ENCODE peak calls at places on chromosomes 11 and 22, in six cellular contexts. Z, G, A, M, X and U are unnamed samples.

GRCh38 chr11:119314748-119315138 is 2.2 kb downstream of the MCAM start:
- DNase-seq in X (no peak), Z (no peak), A (no peak), G (no peak), M (no peak), U (peak; percentile 20)

GRCh38 chr11:12418019-12418611 is 40.7 kb downstream of the PARVA start:
- DNase-seq in M (no peak), G (no peak), X (no peak), A (no peak), Z (no peak), U (no peak)

GRCh38 chr22:45073064-45073463 is 63.3 kb upstream of the PHF21B start:
- DNase-seq in Z (no peak), M (no peak), G (no peak), X (no peak), A (no peak), U (peak; percentile 58)

GRCh38 chr11:102497061-102497460 is 33.5 kb downstream of the MMP7 start:
- DNase-seq in M (no peak), G (no peak), A (no peak), X (no peak), Z (no peak), U (no peak)

GRCh38 chr22:46110215-46110614 is 40.1 kb upstream of the PPARA start:
- DNase-seq in G (peak; percentile 58), X (no peak), Z (no peak), A (no peak), M (no peak), U (no peak)

GRCh38 chr11:47415949-47416472 is 7.6 kb downstream of the SLC39A13 start:
- DNase-seq in A (peak; percentile 18), Z (peak; percentile 49), G (no peak), X (no peak), M (no peak), U (no peak)

GRCh38 chr22:39244073-39244495 is 698 bp downstream of the PDGFB start:
- DNase-seq in Z (no peak), M (no peak), G (peak; percentile 51), X (no peak), A (no peak), U (no peak)

GRCh38 chr11:128026596-128026995 is 560.8 kb downstream of the ETS1 start:
- DNase-seq in X (no peak), Z (no peak), G (no peak), M (no peak), A (peak; percentile 46), U (no peak)

GRCh38 chr11:102879801-102880200 is 5.0 kb upstream of the MMP12 start:
- DNase-seq in X (no peak), A (no peak), M (no peak), G (no peak), Z (no peak), U (no peak)

GRCh38 chr11:79336740-79337517 is 103.9 kb downstream of the TENM4 start:
- DNase-seq in A (no peak), X (no peak), Z (no peak), G (no peak), M (no peak), U (no peak)

GRCh38 chr11:95266751-95267374 is 35.9 kb upstream of the SESN3 start:
- DNase-seq in G (no peak), Z (no peak), M (no peak), X (no peak), A (no peak), U (no peak)

GRCh38 chr11:86577663-86578636 is 94.5 kb downstream of the ME3 start:
- DNase-seq in A (peak; percentile 65), M (no peak), G (no peak), X (peak; percentile 81), Z (peak; percentile 58), U (no peak)

GRCh38 chr11:77517753-77518152 is 43.9 kb upstream of the PAK1 start:
- DNase-seq in Z (no peak), M (no peak), A (no peak), G (no peak), X (no peak), U (no peak)

GRCh38 chr22:27192135-27192900 is 534.9 kb downstream of the MIAT start:
- DNase-seq in Z (no peak), G (no peak), M (no peak), A (no peak), X (no peak), U (no peak)

GRCh38 chr11:41281131-41281742 is 178.2 kb downstream of the LRRC4C start:
- DNase-seq in Z (no peak), M (no peak), A (no peak), G (no peak), X (no peak), U (no peak)

GRCh38 chr11:128552783-128553661 is 34.3 kb downstream of the ETS1 start:
- DNase-seq in X (no peak), G (no peak), A (no peak), M (peak; percentile 95), Z (no peak), U (no peak)

GRCh38 chr11:46075168-46075567 is 46.1 kb downstream of the PHF21A start:
- DNase-seq in Z (no peak), A (peak; percentile 46), M (no peak), X (no peak), G (peak; percentile 48), U (no peak)

GRCh38 chr22:41289681-41290080 is 3.7 kb upstream of the RANGAP1 start:
- DNase-seq in G (no peak), X (no peak), Z (no peak), A (no peak), M (no peak), U (no peak)

GRCh38 chr11:110376711-110377324 is 52.9 kb upstream of the FDX1 start:
- DNase-seq in A (peak; percentile 46), G (peak; percentile 55), M (peak; percentile 36), X (peak; percentile 91), Z (peak; percentile 85), U (peak; percentile 67)

GRCh38 chr11:134125507-134125906 is 56.6 kb downstream of the JAM3 start:
- DNase-seq in G (no peak), Z (no peak), M (no peak), X (no peak), A (no peak), U (no peak)

DNA sequence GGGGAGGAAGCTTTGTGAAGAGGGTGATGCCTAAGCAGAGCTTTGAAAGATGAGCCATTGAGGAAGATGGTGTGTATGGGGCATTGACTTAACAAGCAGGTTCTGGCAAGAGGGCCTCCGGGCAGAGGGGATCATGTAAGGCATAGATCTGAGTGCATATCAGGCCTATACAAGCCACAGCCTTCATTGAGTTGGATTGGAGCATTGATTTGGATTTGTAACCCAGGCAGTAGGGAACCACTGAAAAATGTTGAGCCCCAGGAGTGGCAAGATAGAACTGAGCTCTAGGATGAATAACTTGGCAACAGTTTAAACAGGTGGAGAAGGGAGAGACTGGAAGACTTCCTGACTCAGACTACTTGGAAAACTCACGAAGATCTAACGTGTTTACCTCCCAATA is 21.4 kb downstream of the PANX1 start:
- DNase-seq in Z (no peak), X (no peak), M (no peak), G (no peak), A (no peak), U (no peak)
- H3K4me1 ChIP-seq in Z (peaks cover 43% of the 10 kb centered on the region), X (peaks cover 88% of the 10 kb centered on the region), M (peaks cover 16% of the 10 kb centered on the region), G (peaks cover 14% of the 10 kb centered on the region), A (peaks cover 67% of the 10 kb centered on the region), U (peaks cover 40% of the 10 kb centered on the region)

GRCh38 chr22:42528591-42529307 is 9.2 kb upstream of the RRP7A start:
- DNase-seq in M (no peak), G (no peak), Z (no peak), A (no peak), X (no peak), U (peak; percentile 70)
- TF ChIP-seq SIN3A in M (no peak), G (no peak), Z (no peak), A (no peak), X (no peak), U (no peak)

GRCh38 chr11:114075343-114075610 is 15.8 kb downstream of the ZBTB16 start:
- DNase-seq in G (no peak), Z (no peak), A (no peak), X (no peak), M (no peak), U (no peak)

GRCh38 chr11:114077482-114078305 is 18.2 kb downstream of the ZBTB16 start:
- DNase-seq in A (no peak), X (no peak), M (no peak), G (no peak), Z (no peak), U (no peak)

GRCh38 chr11:114074546-114075342 is 15.2 kb downstream of the ZBTB16 start:
- DNase-seq in Z (no peak), G (no peak), M (no peak), X (no peak), A (no peak), U (no peak)

GRCh38 chr11:114076974-114077373 is 17.5 kb downstream of the ZBTB16 start:
- DNase-seq in G (no peak), A (no peak), X (no peak), M (no peak), Z (no peak), U (peak; percentile 72)

DNA sequence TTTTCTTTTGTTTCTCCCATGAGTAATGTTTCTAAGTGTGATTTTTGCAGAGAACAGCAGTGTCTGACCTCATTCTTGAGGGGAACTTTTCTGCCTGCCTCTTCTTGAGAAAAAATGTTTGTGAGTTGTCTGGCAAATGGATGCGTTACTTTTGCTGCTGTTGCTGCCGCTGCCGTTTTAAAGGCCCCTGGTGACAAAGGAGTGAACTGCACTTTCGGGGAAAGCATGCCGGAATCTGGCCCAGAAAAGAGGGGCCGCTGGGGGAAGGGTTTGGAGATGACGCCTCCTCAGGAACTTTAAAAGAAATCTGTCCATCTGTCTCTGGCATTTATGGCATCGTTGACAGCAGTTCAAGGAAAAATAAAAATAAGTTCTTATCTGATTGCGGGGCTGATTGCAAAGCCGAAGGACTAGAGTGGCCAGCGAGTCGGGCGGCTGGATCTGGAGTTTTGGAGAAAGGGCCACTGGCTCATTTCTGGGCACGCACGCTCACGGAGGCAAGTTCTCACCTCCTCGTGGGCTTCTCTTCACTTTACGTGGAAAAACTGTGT is 16.5 kb downstream of the ZBTB16 start:
- DNase-seq in A (no peak), G (peak; percentile 61), Z (peak; percentile 6), M (no peak), X (peak; percentile 15), U (peak; percentile 72)
- H3K4me1 ChIP-seq in A (no peaks in the 10 kb centered on the region), G (no peaks in the 10 kb centered on the region), Z (no peaks in the 10 kb centered on the region), M (no peaks in the 10 kb centered on the region), X (peaks cover 43% of the 10 kb centered on the region), U (peaks cover 24% of the 10 kb centered on the region)

GRCh38 chr22:33867118-33867863 is 53.0 kb downstream of the LARGE1 start:
- DNase-seq in A (no peak), Z (no peak), M (no peak), X (peak; percentile 48), G (no peak), U (no peak)

GRCh38 chr22:33866521-33866920 is 53.8 kb downstream of the LARGE1 start:
- DNase-seq in G (no peak), X (no peak), M (no peak), Z (no peak), A (no peak), U (no peak)

GRCh38 chr22:33865996-33866395 is 54.3 kb downstream of the LARGE1 start:
- DNase-seq in A (no peak), Z (no peak), M (no peak), X (no peak), G (no peak), U (no peak)

GRCh38 chr22:33864723-33865130 is 55.5 kb downstream of the LARGE1 start:
- DNase-seq in G (no peak), A (no peak), X (peak; percentile 63), M (no peak), Z (no peak), U (no peak)

DNA sequence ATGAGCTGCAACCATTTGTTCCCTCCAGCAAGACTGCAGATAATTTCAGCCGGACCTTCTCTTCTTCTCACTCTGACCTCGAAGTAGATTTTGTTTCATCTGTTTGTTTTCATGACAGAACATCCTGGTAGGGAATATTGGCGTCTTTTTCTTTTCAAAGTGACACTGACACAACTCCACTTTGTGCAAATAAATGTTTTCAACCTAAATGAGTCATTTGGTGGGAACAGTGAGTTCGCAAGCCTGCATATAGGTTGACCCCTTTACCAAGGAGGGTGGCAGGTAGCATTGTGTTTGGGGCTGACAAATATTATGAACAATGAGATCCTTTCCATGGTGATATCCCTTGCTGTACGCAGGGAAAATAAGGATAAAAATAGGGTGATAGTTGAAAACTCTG is 55.0 kb downstream of the LARGE1 start:
- DNase-seq in A (no peak), Z (no peak), X (peak; percentile 61), M (no peak), G (no peak), U (no peak)
- TF ChIP-seq SIN3A in A (no peak), Z (no peak), X (no peak), M (no peak), G (no peak), U (no peak)